ENCODE peak calls at places on chromosomes 1 and 21, in five cellular contexts. One of them, this sample, is unnamed.
A peak's percentile ranks its signal among the peaks of the same experiment; 100 is the strongest.

GRCh38 chr1:36351222-36351977 is 28.0 kb upstream of the EVA1B start:
- DNase-seq in suprapubic skin: no peak
- DNase-seq in RWPE1: peak; percentile 68
- DNase-seq in heart right ventricle: no peak
- DNase-seq in dorsolateral prefrontal cortex: no peak
- DNase-seq in this sample: no peak

GRCh38 chr21:41439245-41439644 is 13.2 kb downstream of the MX1 start:
- DNase-seq in suprapubic skin: no peak
- DNase-seq in RWPE1: no peak
- DNase-seq in heart right ventricle: no peak
- DNase-seq in dorsolateral prefrontal cortex: no peak
- DNase-seq in this sample: no peak

GRCh38 chr1:90434460-90434859 is 282.6 kb downstream of the BARHL2 start:
- DNase-seq in suprapubic skin: no peak
- DNase-seq in RWPE1: no peak
- DNase-seq in heart right ventricle: no peak
- DNase-seq in dorsolateral prefrontal cortex: no peak
- DNase-seq in this sample: no peak

GRCh38 chr1:54051936-54052469 is 1.0 kb downstream of the TMEM59 start:
- DNase-seq in suprapubic skin: no peak
- DNase-seq in RWPE1: peak; percentile 33
- DNase-seq in heart right ventricle: no peak
- DNase-seq in dorsolateral prefrontal cortex: no peak
- DNase-seq in this sample: no peak

GRCh38 chr1:93616996-93617669 is 64.5 kb downstream of the BCAR3 start:
- DNase-seq in suprapubic skin: no peak
- DNase-seq in RWPE1: peak; percentile 39
- DNase-seq in heart right ventricle: peak; percentile 52
- DNase-seq in dorsolateral prefrontal cortex: no peak
- DNase-seq in this sample: no peak

GRCh38 chr1:155105604-155106011 is 22.1 kb upstream of the EFNA1 start:
- DNase-seq in suprapubic skin: no peak
- DNase-seq in RWPE1: no peak
- DNase-seq in heart right ventricle: no peak
- DNase-seq in dorsolateral prefrontal cortex: no peak
- DNase-seq in this sample: no peak

GRCh38 chr1:185996211-185996610 is 262.0 kb downstream of the HMCN1 start:
- DNase-seq in suprapubic skin: no peak
- DNase-seq in RWPE1: peak; percentile 71
- DNase-seq in heart right ventricle: peak; percentile 9
- DNase-seq in dorsolateral prefrontal cortex: no peak
- DNase-seq in this sample: no peak

GRCh38 chr1:57024855-57025254 is 59.0 kb upstream of the C8B start:
- DNase-seq in suprapubic skin: no peak
- DNase-seq in RWPE1: no peak
- DNase-seq in heart right ventricle: no peak
- DNase-seq in dorsolateral prefrontal cortex: peak; percentile 51
- DNase-seq in this sample: no peak

GRCh38 chr1:145720556-145720877 is 1.2 kb downstream of the CD160 start:
- DNase-seq in suprapubic skin: no peak
- DNase-seq in RWPE1: no peak
- DNase-seq in heart right ventricle: no peak
- DNase-seq in dorsolateral prefrontal cortex: no peak
- DNase-seq in this sample: no peak

DNA sequence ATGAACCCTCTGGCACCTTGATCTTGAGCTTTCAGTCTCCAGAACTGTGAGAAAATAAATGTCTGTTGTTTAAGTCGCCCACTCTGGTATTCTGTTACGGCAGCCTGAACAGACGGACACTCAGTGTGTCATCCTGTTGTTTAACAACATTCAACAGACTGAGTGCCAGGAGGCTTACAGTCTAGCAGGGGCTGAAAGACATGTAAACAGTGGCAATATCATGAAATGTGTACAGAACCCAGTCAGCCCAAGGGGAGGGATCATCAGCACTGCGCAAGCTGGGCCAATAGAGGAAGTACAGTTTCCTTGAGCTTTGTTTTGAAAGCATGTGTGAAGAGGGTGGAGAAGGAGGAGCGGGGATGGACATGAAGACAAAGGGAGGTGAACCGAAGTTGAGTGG is 13.6 kb downstream of the DIP2A start:
- DNase-seq in suprapubic skin: no peak
- DNase-seq in RWPE1: no peak
- DNase-seq in heart right ventricle: no peak
- DNase-seq in dorsolateral prefrontal cortex: no peak
- DNase-seq in this sample: no peak
- H3K27ac ChIP-seq in suprapubic skin: no peak overlapping the region
- H3K27ac ChIP-seq in RWPE1: no peak overlapping the region
- H3K27ac ChIP-seq in heart right ventricle: peak overlapping the region; percentile 17
- H3K27ac ChIP-seq in dorsolateral prefrontal cortex: no peak overlapping the region
- H3K27ac ChIP-seq in this sample: no peak overlapping the region

GRCh38 chr1:32107742-32108661 is at the start of gene KPNA6:
- DNase-seq in suprapubic skin: peak; percentile 93
- DNase-seq in RWPE1: peak; percentile 86
- DNase-seq in heart right ventricle: peak; percentile 96
- DNase-seq in dorsolateral prefrontal cortex: peak; percentile 81
- DNase-seq in this sample: peak; percentile 85
- H3K27ac ChIP-seq in suprapubic skin: peak within 1 kb of the TSS; percentile 90
- H3K27ac ChIP-seq in RWPE1: peak within 1 kb of the TSS; percentile 96
- H3K27ac ChIP-seq in heart right ventricle: peak within 1 kb of the TSS; percentile 94
- H3K27ac ChIP-seq in dorsolateral prefrontal cortex: peak within 1 kb of the TSS; percentile 91
- H3K27ac ChIP-seq in this sample: peak within 1 kb of the TSS; percentile 95

DNA sequence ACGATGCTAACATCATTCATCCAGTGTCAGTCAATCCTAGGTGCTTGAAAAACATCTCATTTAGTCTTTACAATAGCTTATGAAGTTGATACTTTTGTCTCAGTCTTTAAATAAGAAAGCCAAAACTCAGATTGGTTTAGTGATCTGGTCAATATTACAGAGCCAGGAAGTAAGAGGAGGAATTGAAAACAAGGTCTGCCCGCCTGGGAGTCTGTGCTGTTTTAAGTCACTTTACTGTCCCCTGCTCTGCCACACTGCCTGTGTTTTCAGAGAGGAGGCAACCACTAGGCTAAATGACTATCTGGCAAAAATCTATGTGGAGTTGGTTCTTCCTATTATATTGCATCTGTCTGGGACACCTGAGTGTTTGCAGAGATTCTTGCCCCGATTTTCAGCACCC is 62.3 kb downstream of the ST6GALNAC3 start:
- DNase-seq in suprapubic skin: no peak
- DNase-seq in RWPE1: no peak
- DNase-seq in heart right ventricle: no peak
- DNase-seq in dorsolateral prefrontal cortex: no peak
- DNase-seq in this sample: no peak
- H3K27ac ChIP-seq in suprapubic skin: no peak overlapping the region
- H3K27ac ChIP-seq in RWPE1: no peak overlapping the region
- H3K27ac ChIP-seq in heart right ventricle: peak overlapping the region; percentile 88
- H3K27ac ChIP-seq in dorsolateral prefrontal cortex: no peak overlapping the region
- H3K27ac ChIP-seq in this sample: peak overlapping the region; percentile 64

GRCh38 chr1:21773585-21773984 is 9.4 kb downstream of the USP48 start:
- DNase-seq in suprapubic skin: no peak
- DNase-seq in RWPE1: no peak
- DNase-seq in heart right ventricle: no peak
- DNase-seq in dorsolateral prefrontal cortex: no peak
- DNase-seq in this sample: no peak
- H3K27ac ChIP-seq in suprapubic skin: no peak overlapping the region
- H3K27ac ChIP-seq in RWPE1: no peak overlapping the region
- H3K27ac ChIP-seq in heart right ventricle: no peak overlapping the region
- H3K27ac ChIP-seq in dorsolateral prefrontal cortex: no peak overlapping the region
- H3K27ac ChIP-seq in this sample: peak overlapping the region; percentile 21

GRCh38 chr1:40380817-40381216 is 7.3 kb downstream of the SMAP2 start:
- DNase-seq in suprapubic skin: no peak
- DNase-seq in RWPE1: no peak
- DNase-seq in heart right ventricle: no peak
- DNase-seq in dorsolateral prefrontal cortex: no peak
- DNase-seq in this sample: no peak
- H3K27ac ChIP-seq in suprapubic skin: peak overlapping the region; percentile 19
- H3K27ac ChIP-seq in RWPE1: peak overlapping the region; percentile 59
- H3K27ac ChIP-seq in heart right ventricle: no peak overlapping the region
- H3K27ac ChIP-seq in dorsolateral prefrontal cortex: peak overlapping the region; percentile 85
- H3K27ac ChIP-seq in this sample: peak overlapping the region; percentile 17

GRCh38 chr21:31945576-31945975 is 72.8 kb downstream of the HUNK start:
- DNase-seq in suprapubic skin: no peak
- DNase-seq in RWPE1: no peak
- DNase-seq in heart right ventricle: no peak
- DNase-seq in dorsolateral prefrontal cortex: no peak
- DNase-seq in this sample: no peak
- H3K27ac ChIP-seq in suprapubic skin: no peak overlapping the region
- H3K27ac ChIP-seq in RWPE1: no peak overlapping the region
- H3K27ac ChIP-seq in heart right ventricle: no peak overlapping the region
- H3K27ac ChIP-seq in dorsolateral prefrontal cortex: no peak overlapping the region
- H3K27ac ChIP-seq in this sample: no peak overlapping the region

GRCh38 chr1:55696181-55696580 is 481.0 kb upstream of the USP24 start:
- DNase-seq in suprapubic skin: peak; percentile 80
- DNase-seq in RWPE1: peak; percentile 29
- DNase-seq in heart right ventricle: no peak
- DNase-seq in dorsolateral prefrontal cortex: no peak
- DNase-seq in this sample: no peak
- H3K27ac ChIP-seq in suprapubic skin: peak overlapping the region; percentile 58
- H3K27ac ChIP-seq in RWPE1: peak overlapping the region; percentile 66
- H3K27ac ChIP-seq in heart right ventricle: peak overlapping the region; percentile 33
- H3K27ac ChIP-seq in dorsolateral prefrontal cortex: no peak overlapping the region
- H3K27ac ChIP-seq in this sample: peak overlapping the region; percentile 9

GRCh38 chr1:6724517-6725141 is 23.0 kb upstream of the DNAJC11 start:
- DNase-seq in suprapubic skin: no peak
- DNase-seq in RWPE1: peak; percentile 80
- DNase-seq in heart right ventricle: no peak
- DNase-seq in dorsolateral prefrontal cortex: no peak
- DNase-seq in this sample: no peak
- H3K27ac ChIP-seq in suprapubic skin: no peak overlapping the region
- H3K27ac ChIP-seq in RWPE1: peak overlapping the region; percentile 66
- H3K27ac ChIP-seq in heart right ventricle: no peak overlapping the region
- H3K27ac ChIP-seq in dorsolateral prefrontal cortex: no peak overlapping the region
- H3K27ac ChIP-seq in this sample: no peak overlapping the region